ENCODE peak calls at places on chromosomes 16 and 17, in ten cellular contexts. One of them, this sample, is unnamed.
A peak's percentile ranks its signal among the peaks of the same experiment; 100 is the strongest.

GRCh38 chr17:6163632-6164319 is 93.6 kb downstream of the WSCD1 start:
- DNase-seq in activated naive CD8-positive, alpha-beta T cell treated with anti-CD3 and anti-CD28 coated beads, Interleukin-2, amount 50 U/mL, for 24 hours: no peak
- DNase-seq in activated effector memory CD4-positive, alpha-beta T cell treated with Interleukin-2 at 50 U/mL for 16 hours: no peak
- DNase-seq in activated CD4-positive, alpha-beta T cell treated with anti-CD3 and anti-CD28 coated beads, Interleukin-2, amount 10 ng/mL, durations not matched to agents 7 days and 5 days: no peak
- DNase-seq in stimulated activated CD4-positive, alpha-beta T cell treated with anti-CD3 and anti-CD28 coated beads, Interleukin-2, amount 100 ng/mL, for 4 hours: no peak
- DNase-seq in dermis blood vessel endothelial cell: peak; percentile 25
- DNase-seq in NT2/D1: no peak
- DNase-seq in posterior cingulate gyrus: no peak
- DNase-seq in NCI-H345: peak; percentile 95
- DNase-seq in stimulated activated naive CD4-positive, alpha-beta T cell: no peak
- DNase-seq in this sample: no peak

GRCh38 chr17:31216053-31216751 is 80.8 kb downstream of the OMG start:
- DNase-seq in NT2/D1: peak; percentile 15
- DNase-seq in posterior cingulate gyrus: no peak
- DNase-seq in NCI-H345: peak; percentile 27
- DNase-seq in stimulated activated naive CD4-positive, alpha-beta T cell: peak; percentile 12
- DNase-seq in stimulated activated CD4-positive, alpha-beta T cell treated with anti-CD3 and anti-CD28 coated beads, Interleukin-2, amount 100 ng/mL, for 4 hours: no peak
- DNase-seq in activated effector memory CD4-positive, alpha-beta T cell treated with Interleukin-2 at 50 U/mL for 16 hours: no peak
- DNase-seq in activated CD4-positive, alpha-beta T cell treated with anti-CD3 and anti-CD28 coated beads, Interleukin-2, amount 10 ng/mL, durations not matched to agents 7 days and 5 days: no peak
- DNase-seq in activated naive CD8-positive, alpha-beta T cell treated with anti-CD3 and anti-CD28 coated beads, Interleukin-2, amount 50 U/mL, for 24 hours: no peak
- DNase-seq in dermis blood vessel endothelial cell: peak; percentile 74
- DNase-seq in this sample: peak; percentile 16

GRCh38 chr17:57499648-57500049 is 243.3 kb downstream of the MSI2 start:
- DNase-seq in activated effector memory CD4-positive, alpha-beta T cell treated with Interleukin-2 at 50 U/mL for 16 hours: no peak
- DNase-seq in NCI-H345: no peak
- DNase-seq in dermis blood vessel endothelial cell: no peak
- DNase-seq in activated CD4-positive, alpha-beta T cell treated with anti-CD3 and anti-CD28 coated beads, Interleukin-2, amount 10 ng/mL, durations not matched to agents 7 days and 5 days: no peak
- DNase-seq in posterior cingulate gyrus: no peak
- DNase-seq in stimulated activated CD4-positive, alpha-beta T cell treated with anti-CD3 and anti-CD28 coated beads, Interleukin-2, amount 100 ng/mL, for 4 hours: no peak
- DNase-seq in NT2/D1: no peak
- DNase-seq in activated naive CD8-positive, alpha-beta T cell treated with anti-CD3 and anti-CD28 coated beads, Interleukin-2, amount 50 U/mL, for 24 hours: peak; percentile 7
- DNase-seq in stimulated activated naive CD4-positive, alpha-beta T cell: no peak
- DNase-seq in this sample: no peak

GRCh38 chr16:31010539-31010938 is at the start of gene STX1B:
- DNase-seq in dermis blood vessel endothelial cell: no peak
- DNase-seq in stimulated activated naive CD4-positive, alpha-beta T cell: peak; percentile 26
- DNase-seq in posterior cingulate gyrus: peak; percentile 51
- DNase-seq in activated CD4-positive, alpha-beta T cell treated with anti-CD3 and anti-CD28 coated beads, Interleukin-2, amount 10 ng/mL, durations not matched to agents 7 days and 5 days: peak; percentile 44
- DNase-seq in activated naive CD8-positive, alpha-beta T cell treated with anti-CD3 and anti-CD28 coated beads, Interleukin-2, amount 50 U/mL, for 24 hours: peak; percentile 56
- DNase-seq in NCI-H345: peak; percentile 64
- DNase-seq in stimulated activated CD4-positive, alpha-beta T cell treated with anti-CD3 and anti-CD28 coated beads, Interleukin-2, amount 100 ng/mL, for 4 hours: peak; percentile 47
- DNase-seq in activated effector memory CD4-positive, alpha-beta T cell treated with Interleukin-2 at 50 U/mL for 16 hours: peak; percentile 33
- DNase-seq in NT2/D1: no peak
- DNase-seq in this sample: peak; percentile 18

GRCh38 chr17:48997103-48997826 is at the start of gene IGF2BP1:
- DNase-seq in stimulated activated naive CD4-positive, alpha-beta T cell: no peak
- DNase-seq in NT2/D1: peak; percentile 63
- DNase-seq in NCI-H345: no peak
- DNase-seq in activated effector memory CD4-positive, alpha-beta T cell treated with Interleukin-2 at 50 U/mL for 16 hours: no peak
- DNase-seq in posterior cingulate gyrus: no peak
- DNase-seq in activated CD4-positive, alpha-beta T cell treated with anti-CD3 and anti-CD28 coated beads, Interleukin-2, amount 10 ng/mL, durations not matched to agents 7 days and 5 days: no peak
- DNase-seq in dermis blood vessel endothelial cell: peak; percentile 44
- DNase-seq in stimulated activated CD4-positive, alpha-beta T cell treated with anti-CD3 and anti-CD28 coated beads, Interleukin-2, amount 100 ng/mL, for 4 hours: no peak
- DNase-seq in activated naive CD8-positive, alpha-beta T cell treated with anti-CD3 and anti-CD28 coated beads, Interleukin-2, amount 50 U/mL, for 24 hours: peak; percentile 22
- DNase-seq in this sample: no peak

GRCh38 chr17:260031-260791 is 78.8 kb upstream of the DOC2B start:
- DNase-seq in stimulated activated naive CD4-positive, alpha-beta T cell: no peak
- DNase-seq in activated CD4-positive, alpha-beta T cell treated with anti-CD3 and anti-CD28 coated beads, Interleukin-2, amount 10 ng/mL, durations not matched to agents 7 days and 5 days: peak; percentile 4
- DNase-seq in dermis blood vessel endothelial cell: no peak
- DNase-seq in activated effector memory CD4-positive, alpha-beta T cell treated with Interleukin-2 at 50 U/mL for 16 hours: no peak
- DNase-seq in posterior cingulate gyrus: peak; percentile 1
- DNase-seq in NCI-H345: no peak
- DNase-seq in activated naive CD8-positive, alpha-beta T cell treated with anti-CD3 and anti-CD28 coated beads, Interleukin-2, amount 50 U/mL, for 24 hours: no peak
- DNase-seq in NT2/D1: no peak
- DNase-seq in stimulated activated CD4-positive, alpha-beta T cell treated with anti-CD3 and anti-CD28 coated beads, Interleukin-2, amount 100 ng/mL, for 4 hours: no peak
- DNase-seq in this sample: no peak

GRCh38 chr16:66660422-66661209 is 35.9 kb downstream of the CMTM4 start:
- DNase-seq in stimulated activated naive CD4-positive, alpha-beta T cell: no peak
- DNase-seq in NT2/D1: no peak
- DNase-seq in NCI-H345: no peak
- DNase-seq in stimulated activated CD4-positive, alpha-beta T cell treated with anti-CD3 and anti-CD28 coated beads, Interleukin-2, amount 100 ng/mL, for 4 hours: no peak
- DNase-seq in activated effector memory CD4-positive, alpha-beta T cell treated with Interleukin-2 at 50 U/mL for 16 hours: no peak
- DNase-seq in activated naive CD8-positive, alpha-beta T cell treated with anti-CD3 and anti-CD28 coated beads, Interleukin-2, amount 50 U/mL, for 24 hours: no peak
- DNase-seq in dermis blood vessel endothelial cell: peak; percentile 87
- DNase-seq in activated CD4-positive, alpha-beta T cell treated with anti-CD3 and anti-CD28 coated beads, Interleukin-2, amount 10 ng/mL, durations not matched to agents 7 days and 5 days: no peak
- DNase-seq in posterior cingulate gyrus: peak; percentile 66
- DNase-seq in this sample: no peak

GRCh38 chr16:72091217-72091616 is 2.2 kb downstream of the TXNL4B start:
- DNase-seq in activated effector memory CD4-positive, alpha-beta T cell treated with Interleukin-2 at 50 U/mL for 16 hours: no peak
- DNase-seq in NT2/D1: no peak
- DNase-seq in activated CD4-positive, alpha-beta T cell treated with anti-CD3 and anti-CD28 coated beads, Interleukin-2, amount 10 ng/mL, durations not matched to agents 7 days and 5 days: no peak
- DNase-seq in dermis blood vessel endothelial cell: no peak
- DNase-seq in stimulated activated CD4-positive, alpha-beta T cell treated with anti-CD3 and anti-CD28 coated beads, Interleukin-2, amount 100 ng/mL, for 4 hours: no peak
- DNase-seq in posterior cingulate gyrus: no peak
- DNase-seq in activated naive CD8-positive, alpha-beta T cell treated with anti-CD3 and anti-CD28 coated beads, Interleukin-2, amount 50 U/mL, for 24 hours: no peak
- DNase-seq in stimulated activated naive CD4-positive, alpha-beta T cell: no peak
- DNase-seq in NCI-H345: no peak
- DNase-seq in this sample: no peak

GRCh38 chr16:89261691-89262563 is 44.4 kb downstream of the ZNF778 start:
- DNase-seq in stimulated activated naive CD4-positive, alpha-beta T cell: no peak
- DNase-seq in stimulated activated CD4-positive, alpha-beta T cell treated with anti-CD3 and anti-CD28 coated beads, Interleukin-2, amount 100 ng/mL, for 4 hours: no peak
- DNase-seq in activated effector memory CD4-positive, alpha-beta T cell treated with Interleukin-2 at 50 U/mL for 16 hours: no peak
- DNase-seq in posterior cingulate gyrus: no peak
- DNase-seq in activated naive CD8-positive, alpha-beta T cell treated with anti-CD3 and anti-CD28 coated beads, Interleukin-2, amount 50 U/mL, for 24 hours: no peak
- DNase-seq in NT2/D1: no peak
- DNase-seq in activated CD4-positive, alpha-beta T cell treated with anti-CD3 and anti-CD28 coated beads, Interleukin-2, amount 10 ng/mL, durations not matched to agents 7 days and 5 days: no peak
- DNase-seq in NCI-H345: no peak
- DNase-seq in dermis blood vessel endothelial cell: peak; percentile 32
- DNase-seq in this sample: no peak

GRCh38 chr16:27259710-27260109 is 8.9 kb downstream of the NSMCE1 start:
- DNase-seq in stimulated activated naive CD4-positive, alpha-beta T cell: no peak
- DNase-seq in activated effector memory CD4-positive, alpha-beta T cell treated with Interleukin-2 at 50 U/mL for 16 hours: no peak
- DNase-seq in activated naive CD8-positive, alpha-beta T cell treated with anti-CD3 and anti-CD28 coated beads, Interleukin-2, amount 50 U/mL, for 24 hours: no peak
- DNase-seq in posterior cingulate gyrus: no peak
- DNase-seq in stimulated activated CD4-positive, alpha-beta T cell treated with anti-CD3 and anti-CD28 coated beads, Interleukin-2, amount 100 ng/mL, for 4 hours: no peak
- DNase-seq in NT2/D1: no peak
- DNase-seq in dermis blood vessel endothelial cell: peak; percentile 71
- DNase-seq in activated CD4-positive, alpha-beta T cell treated with anti-CD3 and anti-CD28 coated beads, Interleukin-2, amount 10 ng/mL, durations not matched to agents 7 days and 5 days: no peak
- DNase-seq in NCI-H345: no peak
- DNase-seq in this sample: no peak

GRCh38 chr17:34645636-34646035 is 66.3 kb downstream of the TMEM132E start:
- DNase-seq in dermis blood vessel endothelial cell: no peak
- DNase-seq in activated naive CD8-positive, alpha-beta T cell treated with anti-CD3 and anti-CD28 coated beads, Interleukin-2, amount 50 U/mL, for 24 hours: no peak
- DNase-seq in stimulated activated CD4-positive, alpha-beta T cell treated with anti-CD3 and anti-CD28 coated beads, Interleukin-2, amount 100 ng/mL, for 4 hours: no peak
- DNase-seq in stimulated activated naive CD4-positive, alpha-beta T cell: no peak
- DNase-seq in NCI-H345: peak; percentile 95
- DNase-seq in activated effector memory CD4-positive, alpha-beta T cell treated with Interleukin-2 at 50 U/mL for 16 hours: no peak
- DNase-seq in posterior cingulate gyrus: no peak
- DNase-seq in activated CD4-positive, alpha-beta T cell treated with anti-CD3 and anti-CD28 coated beads, Interleukin-2, amount 10 ng/mL, durations not matched to agents 7 days and 5 days: no peak
- DNase-seq in NT2/D1: no peak
- DNase-seq in this sample: no peak

GRCh38 chr17:49596613-49597244 is 21.1 kb downstream of the NXPH3 start:
- DNase-seq in NT2/D1: no peak
- DNase-seq in stimulated activated CD4-positive, alpha-beta T cell treated with anti-CD3 and anti-CD28 coated beads, Interleukin-2, amount 100 ng/mL, for 4 hours: no peak
- DNase-seq in posterior cingulate gyrus: no peak
- DNase-seq in activated effector memory CD4-positive, alpha-beta T cell treated with Interleukin-2 at 50 U/mL for 16 hours: no peak
- DNase-seq in stimulated activated naive CD4-positive, alpha-beta T cell: no peak
- DNase-seq in activated naive CD8-positive, alpha-beta T cell treated with anti-CD3 and anti-CD28 coated beads, Interleukin-2, amount 50 U/mL, for 24 hours: no peak
- DNase-seq in NCI-H345: no peak
- DNase-seq in dermis blood vessel endothelial cell: peak; percentile 39
- DNase-seq in activated CD4-positive, alpha-beta T cell treated with anti-CD3 and anti-CD28 coated beads, Interleukin-2, amount 10 ng/mL, durations not matched to agents 7 days and 5 days: no peak
- DNase-seq in this sample: no peak

GRCh38 chr16:84320511-84320910 is 25.8 kb downstream of the WFDC1 start:
- DNase-seq in activated naive CD8-positive, alpha-beta T cell treated with anti-CD3 and anti-CD28 coated beads, Interleukin-2, amount 50 U/mL, for 24 hours: no peak
- DNase-seq in activated effector memory CD4-positive, alpha-beta T cell treated with Interleukin-2 at 50 U/mL for 16 hours: no peak
- DNase-seq in NCI-H345: no peak
- DNase-seq in posterior cingulate gyrus: no peak
- DNase-seq in stimulated activated CD4-positive, alpha-beta T cell treated with anti-CD3 and anti-CD28 coated beads, Interleukin-2, amount 100 ng/mL, for 4 hours: no peak
- DNase-seq in stimulated activated naive CD4-positive, alpha-beta T cell: no peak
- DNase-seq in activated CD4-positive, alpha-beta T cell treated with anti-CD3 and anti-CD28 coated beads, Interleukin-2, amount 10 ng/mL, durations not matched to agents 7 days and 5 days: no peak
- DNase-seq in NT2/D1: no peak
- DNase-seq in dermis blood vessel endothelial cell: no peak
- DNase-seq in this sample: no peak

GRCh38 chr17:48725005-48725293 is 2.0 kb downstream of the PRAC2 start:
- DNase-seq in posterior cingulate gyrus: no peak
- DNase-seq in dermis blood vessel endothelial cell: peak; percentile 12
- DNase-seq in NT2/D1: no peak
- DNase-seq in stimulated activated CD4-positive, alpha-beta T cell treated with anti-CD3 and anti-CD28 coated beads, Interleukin-2, amount 100 ng/mL, for 4 hours: no peak
- DNase-seq in activated naive CD8-positive, alpha-beta T cell treated with anti-CD3 and anti-CD28 coated beads, Interleukin-2, amount 50 U/mL, for 24 hours: no peak
- DNase-seq in stimulated activated naive CD4-positive, alpha-beta T cell: no peak
- DNase-seq in NCI-H345: no peak
- DNase-seq in activated effector memory CD4-positive, alpha-beta T cell treated with Interleukin-2 at 50 U/mL for 16 hours: no peak
- DNase-seq in activated CD4-positive, alpha-beta T cell treated with anti-CD3 and anti-CD28 coated beads, Interleukin-2, amount 10 ng/mL, durations not matched to agents 7 days and 5 days: no peak
- DNase-seq in this sample: no peak

GRCh38 chr17:31511176-31511540 is 119.7 kb downstream of the RAB11FIP4 start:
- DNase-seq in posterior cingulate gyrus: peak; percentile 49
- DNase-seq in stimulated activated naive CD4-positive, alpha-beta T cell: no peak
- DNase-seq in dermis blood vessel endothelial cell: peak; percentile 59
- DNase-seq in activated CD4-positive, alpha-beta T cell treated with anti-CD3 and anti-CD28 coated beads, Interleukin-2, amount 10 ng/mL, durations not matched to agents 7 days and 5 days: no peak
- DNase-seq in activated effector memory CD4-positive, alpha-beta T cell treated with Interleukin-2 at 50 U/mL for 16 hours: no peak
- DNase-seq in stimulated activated CD4-positive, alpha-beta T cell treated with anti-CD3 and anti-CD28 coated beads, Interleukin-2, amount 100 ng/mL, for 4 hours: no peak
- DNase-seq in NCI-H345: peak; percentile 75
- DNase-seq in activated naive CD8-positive, alpha-beta T cell treated with anti-CD3 and anti-CD28 coated beads, Interleukin-2, amount 50 U/mL, for 24 hours: no peak
- DNase-seq in NT2/D1: no peak
- DNase-seq in this sample: no peak

GRCh38 chr16:82801361-82801760 is 174.6 kb downstream of the CDH13 start:
- DNase-seq in activated effector memory CD4-positive, alpha-beta T cell treated with Interleukin-2 at 50 U/mL for 16 hours: no peak
- DNase-seq in NCI-H345: no peak
- DNase-seq in dermis blood vessel endothelial cell: peak; percentile 45
- DNase-seq in stimulated activated naive CD4-positive, alpha-beta T cell: no peak
- DNase-seq in NT2/D1: no peak
- DNase-seq in posterior cingulate gyrus: no peak
- DNase-seq in activated CD4-positive, alpha-beta T cell treated with anti-CD3 and anti-CD28 coated beads, Interleukin-2, amount 10 ng/mL, durations not matched to agents 7 days and 5 days: no peak
- DNase-seq in activated naive CD8-positive, alpha-beta T cell treated with anti-CD3 and anti-CD28 coated beads, Interleukin-2, amount 50 U/mL, for 24 hours: no peak
- DNase-seq in stimulated activated CD4-positive, alpha-beta T cell treated with anti-CD3 and anti-CD28 coated beads, Interleukin-2, amount 100 ng/mL, for 4 hours: no peak
- DNase-seq in this sample: no peak

GRCh38 chr17:78621720-78622490 is 44.7 kb upstream of the DNAH17 start:
- DNase-seq in NCI-H345: peak; percentile 29
- DNase-seq in dermis blood vessel endothelial cell: no peak
- DNase-seq in NT2/D1: no peak
- DNase-seq in stimulated activated CD4-positive, alpha-beta T cell treated with anti-CD3 and anti-CD28 coated beads, Interleukin-2, amount 100 ng/mL, for 4 hours: no peak
- DNase-seq in activated naive CD8-positive, alpha-beta T cell treated with anti-CD3 and anti-CD28 coated beads, Interleukin-2, amount 50 U/mL, for 24 hours: no peak
- DNase-seq in activated effector memory CD4-positive, alpha-beta T cell treated with Interleukin-2 at 50 U/mL for 16 hours: no peak
- DNase-seq in posterior cingulate gyrus: no peak
- DNase-seq in activated CD4-positive, alpha-beta T cell treated with anti-CD3 and anti-CD28 coated beads, Interleukin-2, amount 10 ng/mL, durations not matched to agents 7 days and 5 days: no peak
- DNase-seq in stimulated activated naive CD4-positive, alpha-beta T cell: no peak
- DNase-seq in this sample: no peak

GRCh38 chr17:44970136-44970737 is 2.1 kb upstream of the C1QL1 start:
- DNase-seq in NT2/D1: no peak
- DNase-seq in activated naive CD8-positive, alpha-beta T cell treated with anti-CD3 and anti-CD28 coated beads, Interleukin-2, amount 50 U/mL, for 24 hours: peak; percentile 49
- DNase-seq in stimulated activated naive CD4-positive, alpha-beta T cell: no peak
- DNase-seq in activated effector memory CD4-positive, alpha-beta T cell treated with Interleukin-2 at 50 U/mL for 16 hours: no peak
- DNase-seq in dermis blood vessel endothelial cell: peak; percentile 29
- DNase-seq in NCI-H345: no peak
- DNase-seq in activated CD4-positive, alpha-beta T cell treated with anti-CD3 and anti-CD28 coated beads, Interleukin-2, amount 10 ng/mL, durations not matched to agents 7 days and 5 days: no peak
- DNase-seq in posterior cingulate gyrus: peak; percentile 42
- DNase-seq in stimulated activated CD4-positive, alpha-beta T cell treated with anti-CD3 and anti-CD28 coated beads, Interleukin-2, amount 100 ng/mL, for 4 hours: no peak
- DNase-seq in this sample: no peak

GRCh38 chr17:80175411-80175810 is 5.6 kb downstream of the CARD14 start:
- DNase-seq in activated naive CD8-positive, alpha-beta T cell treated with anti-CD3 and anti-CD28 coated beads, Interleukin-2, amount 50 U/mL, for 24 hours: no peak
- DNase-seq in posterior cingulate gyrus: no peak
- DNase-seq in stimulated activated CD4-positive, alpha-beta T cell treated with anti-CD3 and anti-CD28 coated beads, Interleukin-2, amount 100 ng/mL, for 4 hours: no peak
- DNase-seq in activated effector memory CD4-positive, alpha-beta T cell treated with Interleukin-2 at 50 U/mL for 16 hours: no peak
- DNase-seq in dermis blood vessel endothelial cell: no peak
- DNase-seq in NCI-H345: no peak
- DNase-seq in NT2/D1: peak; percentile 54
- DNase-seq in activated CD4-positive, alpha-beta T cell treated with anti-CD3 and anti-CD28 coated beads, Interleukin-2, amount 10 ng/mL, durations not matched to agents 7 days and 5 days: no peak
- DNase-seq in stimulated activated naive CD4-positive, alpha-beta T cell: no peak
- DNase-seq in this sample: no peak

This sample was measured in central memory CD4-positive, alpha-beta T cell.